ENCODE peak calls at places on chromosomes 7 and 10, in nine cellular contexts. Q is NAMALWA, N is neuronal stem cell, K is astrocyte of the spinal cord, P is GM04503, A is pancreas, O is NCI-H1105, I is HCEC 1CT, C is NCI-H1694. S is an unnamed sample.

GRCh38 chr10:6350609-6351008 is 147.9 kb downstream of the PFKFB3 start:
- DNase-seq in O (no peak), A (no peak), I (no peak), P (no peak), Q (no peak), N (no peak), K (no peak), C (no peak), S (no peak)

GRCh38 chr7:24496031-24496430 is 77.2 kb upstream of the PALS2 start:
- DNase-seq in Q (no peak), K (no peak), I (no peak), P (no peak), N (no peak), O (no peak), A (no peak), C (no peak), S (no peak)

GRCh38 chr10:78335691-78336401 is 302.2 kb downstream of the RPS24 start:
- DNase-seq in I (peak), P (peak), N (no peak), K (peak), A (no peak), C (no peak), O (no peak), Q (no peak), S (peak)

GRCh38 chr7:139777304-139777890 is 401 bp downstream of the HIPK2 start:
- DNase-seq in Q (no peak), N (peak), K (no peak), P (no peak), C (no peak), A (peak), I (peak), O (peak), S (no peak)

GRCh38 chr7:5396999-5397656 is 26.5 kb downstream of the TNRC18 start:
- DNase-seq in P (peak), A (peak), Q (peak), C (peak), K (peak), N (no peak), O (no peak), I (no peak), S (peak)

GRCh38 chr10:119370046-119370770 is 162.8 kb downstream of the GRK5 start:
- DNase-seq in C (no peak), K (peak), O (no peak), I (no peak), N (no peak), P (peak), Q (peak), A (no peak), S (peak)

GRCh38 chr7:22113041-22113440 is 167.3 kb upstream of the CDCA7L start:
- DNase-seq in P (no peak), Q (no peak), A (no peak), I (no peak), N (no peak), O (no peak), C (no peak), K (no peak), S (no peak)

GRCh38 chr10:109929501-109930219 is 6.3 kb upstream of the XPNPEP1 start:
- DNase-seq in N (no peak), A (no peak), P (no peak), I (no peak), K (peak), C (no peak), O (no peak), Q (no peak), S (no peak)

GRCh38 chr7:16114071-16114470 is 307.3 kb downstream of the CRPPA start:
- DNase-seq in C (no peak), O (no peak), N (no peak), K (no peak), Q (no peak), P (no peak), I (no peak), A (no peak), S (no peak)

GRCh38 chr7:100119701-100120517 is 475 bp downstream of the CNPY4 start:
- DNase-seq in P (peak), N (no peak), K (peak), O (no peak), A (no peak), Q (peak), C (peak), I (peak), S (no peak)

GRCh38 chr7:155058861-155059355 is 11.2 kb upstream of the HTR5A start:
- DNase-seq in P (no peak), O (no peak), I (no peak), N (no peak), A (no peak), C (no peak), Q (no peak), K (no peak), S (no peak)

GRCh38 chr7:55065079-55065478 is 46.3 kb downstream of the EGFR start:
- DNase-seq in Q (no peak), A (no peak), I (peak), K (peak), C (no peak), P (peak), N (no peak), O (no peak), S (peak)

GRCh38 chr7:149474309-149475120 is 13.7 kb upstream of the ZNF777 start:
- DNase-seq in N (no peak), Q (no peak), C (no peak), A (no peak), K (no peak), P (no peak), I (no peak), O (no peak), S (no peak)

GRCh38 chr7:127754457-127754856 is 102.5 kb downstream of the SND1 start:
- DNase-seq in I (no peak), O (no peak), A (no peak), Q (no peak), K (no peak), P (no peak), N (no peak), C (no peak), S (no peak)

S was measured in skeletal muscle cell.